ENCODE peak calls at places on chromosomes 4 and X, in seven cellular contexts. One of them, this sample, is unnamed.

GRCh38 chr4:74944354-74944793 is 11.5 kb downstream of the PARM1 start:
- DNase-seq in SK-N-SH: no peak
- DNase-seq in HepG2: no peak
- DNase-seq in HCT116: no peak
- DNase-seq in K562: no peak
- DNase-seq in GM12878: no peak
- DNase-seq in H1: no peak
- DNase-seq in this sample: peak

GRCh38 chrX:40908857-40909475 is 173.6 kb upstream of the MED14 start:
- DNase-seq in SK-N-SH: no peak
- DNase-seq in HepG2: no peak
- DNase-seq in HCT116: peak
- DNase-seq in K562: no peak
- DNase-seq in GM12878: no peak
- DNase-seq in H1: no peak
- DNase-seq in this sample: no peak

GRCh38 chrX:97740886-97741285 is 857.2 kb downstream of the RPA4 start:
- DNase-seq in SK-N-SH: no peak
- DNase-seq in HepG2: no peak
- DNase-seq in HCT116: no peak
- DNase-seq in K562: no peak
- DNase-seq in GM12878: no peak
- DNase-seq in H1: no peak
- DNase-seq in this sample: no peak

GRCh38 chr4:121119715-121120114 is 44.4 kb downstream of the TNIP3 start:
- DNase-seq in SK-N-SH: no peak
- DNase-seq in HepG2: no peak
- DNase-seq in HCT116: no peak
- DNase-seq in K562: no peak
- DNase-seq in GM12878: no peak
- DNase-seq in H1: no peak
- DNase-seq in this sample: no peak

GRCh38 chrX:107742754-107743191 is 32.8 kb downstream of the TSC22D3 start:
- DNase-seq in SK-N-SH: no peak
- DNase-seq in HepG2: no peak
- DNase-seq in HCT116: no peak
- DNase-seq in K562: no peak
- DNase-seq in GM12878: no peak
- DNase-seq in H1: no peak
- DNase-seq in this sample: no peak

GRCh38 chrX:86946569-86946968 is 571.0 kb upstream of the KLHL4 start:
- DNase-seq in SK-N-SH: peak
- DNase-seq in HepG2: peak
- DNase-seq in HCT116: no peak
- DNase-seq in K562: peak
- DNase-seq in GM12878: peak
- DNase-seq in H1: no peak
- DNase-seq in this sample: no peak

GRCh38 chrX:69257504-69258127 is 92.4 kb upstream of the PJA1 start:
- DNase-seq in SK-N-SH: no peak
- DNase-seq in HepG2: no peak
- DNase-seq in HCT116: no peak
- DNase-seq in K562: no peak
- DNase-seq in GM12878: no peak
- DNase-seq in H1: no peak
- DNase-seq in this sample: no peak

GRCh38 chr4:107619065-107619464 is 101.0 kb downstream of the PAPSS1 start:
- DNase-seq in SK-N-SH: no peak
- DNase-seq in HepG2: no peak
- DNase-seq in HCT116: no peak
- DNase-seq in K562: no peak
- DNase-seq in GM12878: no peak
- DNase-seq in H1: no peak
- DNase-seq in this sample: no peak

GRCh38 chrX:126770179-126770578 is 49.4 kb upstream of the PRR32 start:
- DNase-seq in SK-N-SH: peak
- DNase-seq in HepG2: no peak
- DNase-seq in HCT116: no peak
- DNase-seq in K562: peak
- DNase-seq in GM12878: no peak
- DNase-seq in H1: no peak
- DNase-seq in this sample: no peak

GRCh38 chrX:108203540-108203939 is 112.0 kb downstream of the ATG4A start:
- DNase-seq in SK-N-SH: no peak
- DNase-seq in HepG2: no peak
- DNase-seq in HCT116: no peak
- DNase-seq in K562: no peak
- DNase-seq in GM12878: no peak
- DNase-seq in H1: no peak
- DNase-seq in this sample: no peak

GRCh38 chr4:15253346-15253745 is 174.5 kb upstream of the C1QTNF7 start:
- DNase-seq in SK-N-SH: no peak
- DNase-seq in HepG2: no peak
- DNase-seq in HCT116: no peak
- DNase-seq in K562: no peak
- DNase-seq in GM12878: peak
- DNase-seq in H1: no peak
- DNase-seq in this sample: no peak
- TF ChIP-seq JUND in SK-N-SH: no peak
- TF ChIP-seq JUND in HepG2: no peak
- TF ChIP-seq JUND in HCT116: no peak
- TF ChIP-seq JUND in K562: no peak
- TF ChIP-seq JUND in GM12878: no peak
- TF ChIP-seq JUND in H1: no peak
- TF ChIP-seq JUND in this sample: no peak

DNA sequence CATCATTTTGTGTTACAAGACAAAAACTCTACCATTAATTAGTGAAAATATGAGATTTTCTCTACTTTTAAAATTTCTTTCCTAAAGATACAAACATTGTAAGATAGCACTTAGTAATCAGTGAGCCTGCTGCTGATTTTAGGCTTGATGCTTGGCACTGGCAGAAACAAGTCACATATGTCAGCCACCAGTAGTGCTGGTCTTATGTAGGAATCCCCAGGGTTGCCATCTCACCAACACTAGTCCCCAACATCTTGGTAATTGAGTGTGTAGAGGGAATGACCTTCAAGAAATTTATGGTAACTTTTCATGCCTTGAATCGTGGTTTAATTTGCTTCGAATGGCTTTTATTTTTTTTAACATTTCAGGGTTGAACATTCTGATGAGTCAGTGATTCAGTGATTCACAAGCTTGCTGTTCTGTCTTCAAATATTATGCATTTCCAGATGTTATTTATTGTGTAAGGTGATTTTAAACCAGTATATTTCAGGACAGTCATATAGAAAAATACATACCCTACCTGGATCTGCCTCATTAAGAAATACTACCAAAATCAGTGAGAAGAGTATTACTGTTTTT is 11.9 kb downstream of the EXOC1 start:
- DNase-seq in SK-N-SH: no peak
- DNase-seq in HepG2: no peak
- DNase-seq in HCT116: no peak
- DNase-seq in K562: no peak
- DNase-seq in GM12878: no peak
- DNase-seq in H1: no peak
- DNase-seq in this sample: no peak
- TF ChIP-seq JUND in SK-N-SH: peak
- TF ChIP-seq JUND in HepG2: no peak
- TF ChIP-seq JUND in HCT116: no peak
- TF ChIP-seq JUND in K562: no peak
- TF ChIP-seq JUND in GM12878: no peak
- TF ChIP-seq JUND in H1: no peak
- TF ChIP-seq JUND in this sample: no peak

GRCh38 chrX:103464071-103464773 is 55.1 kb downstream of the RAB40A start:
- DNase-seq in SK-N-SH: peak
- DNase-seq in HepG2: peak
- DNase-seq in HCT116: peak
- DNase-seq in K562: peak
- DNase-seq in GM12878: no peak
- DNase-seq in H1: no peak
- DNase-seq in this sample: no peak
- TF ChIP-seq JUND in SK-N-SH: no peak
- TF ChIP-seq JUND in HepG2: no peak
- TF ChIP-seq JUND in HCT116: no peak
- TF ChIP-seq JUND in K562: no peak
- TF ChIP-seq JUND in GM12878: no peak
- TF ChIP-seq JUND in H1: no peak
- TF ChIP-seq JUND in this sample: no peak

DNA sequence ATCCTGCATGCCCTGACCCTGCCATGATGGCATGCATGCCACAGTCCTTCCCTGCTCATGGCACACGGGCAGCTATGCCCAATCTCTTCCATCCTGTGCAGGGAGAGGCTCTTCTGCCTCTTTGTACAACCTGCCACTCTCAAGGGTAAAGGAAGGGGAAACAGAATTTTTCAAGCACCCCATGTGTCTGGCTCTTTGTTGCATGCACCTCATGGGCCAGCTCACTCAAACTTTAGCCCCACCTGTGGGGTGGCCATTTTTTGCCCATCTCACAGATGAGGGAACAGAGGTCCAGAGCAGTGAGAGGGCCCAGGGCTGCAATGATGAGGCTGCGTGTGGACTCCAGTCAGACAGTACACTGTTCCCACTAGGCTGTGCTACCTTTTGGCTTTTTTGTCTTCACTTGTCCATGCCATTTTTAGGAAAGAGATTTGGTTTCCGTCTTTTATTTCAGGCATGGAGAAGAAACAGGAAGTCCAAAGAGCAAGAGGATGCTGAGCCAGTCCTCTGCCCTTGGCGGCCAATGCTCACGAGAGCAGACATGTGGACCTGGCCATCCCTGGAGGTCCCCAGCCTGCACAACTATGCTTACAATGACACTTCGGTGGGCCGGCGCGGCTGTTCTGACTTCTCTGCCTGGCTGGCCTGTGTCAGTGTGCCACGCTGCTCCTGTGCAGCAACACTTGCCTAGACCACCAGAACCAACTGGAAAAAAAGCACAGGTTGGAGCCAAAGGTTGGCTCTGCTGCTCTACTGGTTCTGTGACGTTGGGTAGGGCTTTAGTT is 45.6 kb downstream of the NSG1 start:
- DNase-seq in SK-N-SH: no peak
- DNase-seq in HepG2: no peak
- DNase-seq in HCT116: no peak
- DNase-seq in K562: no peak
- DNase-seq in GM12878: no peak
- DNase-seq in H1: no peak
- DNase-seq in this sample: no peak
- TF ChIP-seq JUND in SK-N-SH: no peak
- TF ChIP-seq JUND in HepG2: no peak
- TF ChIP-seq JUND in HCT116: no peak
- TF ChIP-seq JUND in K562: no peak
- TF ChIP-seq JUND in GM12878: no peak
- TF ChIP-seq JUND in H1: no peak
- TF ChIP-seq JUND in this sample: no peak

GRCh38 chr4:71288875-71289274 is 49.9 kb upstream of the SLC4A4 start:
- DNase-seq in SK-N-SH: no peak
- DNase-seq in HepG2: no peak
- DNase-seq in HCT116: no peak
- DNase-seq in K562: no peak
- DNase-seq in GM12878: no peak
- DNase-seq in H1: no peak
- DNase-seq in this sample: no peak

GRCh38 chr4:71287305-71287704 is 51.5 kb upstream of the SLC4A4 start:
- DNase-seq in SK-N-SH: no peak
- DNase-seq in HepG2: no peak
- DNase-seq in HCT116: no peak
- DNase-seq in K562: no peak
- DNase-seq in GM12878: no peak
- DNase-seq in H1: no peak
- DNase-seq in this sample: no peak

GRCh38 chr4:71290074-71290473 is 48.7 kb upstream of the SLC4A4 start:
- DNase-seq in SK-N-SH: no peak
- DNase-seq in HepG2: no peak
- DNase-seq in HCT116: no peak
- DNase-seq in K562: no peak
- DNase-seq in GM12878: no peak
- DNase-seq in H1: no peak
- DNase-seq in this sample: no peak

GRCh38 chr4:71292228-71292627 is 46.6 kb upstream of the SLC4A4 start:
- DNase-seq in SK-N-SH: no peak
- DNase-seq in HepG2: no peak
- DNase-seq in HCT116: no peak
- DNase-seq in K562: no peak
- DNase-seq in GM12878: no peak
- DNase-seq in H1: no peak
- DNase-seq in this sample: no peak

DNA sequence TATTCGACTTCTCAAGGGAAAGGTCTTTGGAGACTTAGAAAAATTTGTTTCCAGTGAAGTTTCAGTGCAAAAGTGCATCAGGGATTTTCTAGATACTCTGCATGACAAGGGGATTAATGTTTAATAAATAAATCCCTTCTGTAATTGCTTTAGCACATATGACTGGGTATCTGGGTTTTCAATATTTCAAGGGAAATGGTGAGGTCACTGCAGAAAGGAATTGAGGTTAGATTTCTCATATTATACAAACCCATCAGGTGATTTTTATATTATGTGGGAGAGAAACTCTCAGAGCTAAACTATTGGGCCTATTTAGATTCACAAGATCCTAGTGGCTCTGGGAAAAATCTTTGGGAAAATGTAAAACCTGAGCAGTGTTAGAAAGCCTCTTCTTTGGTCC is 48.3 kb upstream of the SLC4A4 start:
- DNase-seq in SK-N-SH: no peak
- DNase-seq in HepG2: no peak
- DNase-seq in HCT116: no peak
- DNase-seq in K562: no peak
- DNase-seq in GM12878: no peak
- DNase-seq in H1: no peak
- DNase-seq in this sample: no peak
- TF ChIP-seq JUND in SK-N-SH: no peak
- TF ChIP-seq JUND in HepG2: no peak
- TF ChIP-seq JUND in HCT116: no peak
- TF ChIP-seq JUND in K562: no peak
- TF ChIP-seq JUND in GM12878: no peak
- TF ChIP-seq JUND in H1: no peak
- TF ChIP-seq JUND in this sample: no peak

GRCh38 chr4:26326791-26327190 is 6.0 kb downstream of the RBPJ start:
- DNase-seq in SK-N-SH: no peak
- DNase-seq in HepG2: no peak
- DNase-seq in HCT116: no peak
- DNase-seq in K562: no peak
- DNase-seq in GM12878: no peak
- DNase-seq in H1: no peak
- DNase-seq in this sample: no peak

GRCh38 chr4:26331380-26331945 is 10.6 kb downstream of the RBPJ start:
- DNase-seq in SK-N-SH: no peak
- DNase-seq in HepG2: no peak
- DNase-seq in HCT116: no peak
- DNase-seq in K562: no peak
- DNase-seq in GM12878: no peak
- DNase-seq in H1: no peak
- DNase-seq in this sample: no peak

GRCh38 chr4:26334366-26334765 is 13.6 kb downstream of the RBPJ start:
- DNase-seq in SK-N-SH: no peak
- DNase-seq in HepG2: no peak
- DNase-seq in HCT116: no peak
- DNase-seq in K562: no peak
- DNase-seq in GM12878: no peak
- DNase-seq in H1: no peak
- DNase-seq in this sample: no peak

GRCh38 chr4:26330186-26330787 is 9.5 kb downstream of the RBPJ start:
- DNase-seq in SK-N-SH: peak
- DNase-seq in HepG2: peak
- DNase-seq in HCT116: peak
- DNase-seq in K562: peak
- DNase-seq in GM12878: no peak
- DNase-seq in H1: no peak
- DNase-seq in this sample: peak

GRCh38 chr4:26330946-26331345 is 10.1 kb downstream of the RBPJ start:
- DNase-seq in SK-N-SH: no peak
- DNase-seq in HepG2: peak
- DNase-seq in HCT116: no peak
- DNase-seq in K562: no peak
- DNase-seq in GM12878: no peak
- DNase-seq in H1: no peak
- DNase-seq in this sample: no peak
- TF ChIP-seq JUND in SK-N-SH: no peak
- TF ChIP-seq JUND in HepG2: no peak
- TF ChIP-seq JUND in HCT116: no peak
- TF ChIP-seq JUND in K562: no peak
- TF ChIP-seq JUND in GM12878: no peak
- TF ChIP-seq JUND in H1: no peak
- TF ChIP-seq JUND in this sample: no peak